ENCODE peak calls at places on chromosomes 13 and 19, in nine cellular contexts. G is hepatocyte, P is cardiac muscle cell, V is upper lobe of left lung, K is lower lobe of right lung, B is foreskin fibroblast, U is right atrium auricular region, W is fibroblast of mammary gland, J is fibroblast of lung. R is an unnamed sample.

GRCh38 chr13:67772807-67773453 is 542.8 kb upstream of the PCDH9 start:
- DNase-seq in P (no peak), U (no peak), G (no peak), B (no peak), K (no peak), V (peak), W (no peak), J (no peak), R (no peak)

GRCh38 chr13:33859691-33860303 is 41.8 kb downstream of the RFC3 start:
- DNase-seq in K (no peak), J (peak), W (peak), U (no peak), B (no peak), V (no peak), G (no peak), P (no peak), R (no peak)

GRCh38 chr13:97256343-97256783 is 34.2 kb downstream of the MBNL2 start:
- DNase-seq in J (peak), U (no peak), P (no peak), K (no peak), W (peak), V (no peak), G (peak), B (peak), R (no peak)

GRCh38 chr13:94192576-94192975 is 286.9 kb downstream of the DCT start:
- DNase-seq in K (no peak), B (no peak), V (no peak), J (peak), U (no peak), P (peak), G (peak), W (peak), R (no peak)

GRCh38 chr13:48642061-48642460 is 11.7 kb upstream of the CYSLTR2 start:
- DNase-seq in P (no peak), U (no peak), G (no peak), V (no peak), J (no peak), K (no peak), W (no peak), B (no peak), R (no peak)

GRCh38 chr19:3980353-3981251 is 4.7 kb downstream of the EEF2 start:
- DNase-seq in K (no peak), V (peak), U (no peak), J (no peak), B (no peak), G (no peak), P (no peak), W (no peak), R (no peak)

GRCh38 chr19:4531562-4532165 is 3.4 kb downstream of the PLIN5 start:
- DNase-seq in V (no peak), W (no peak), P (no peak), K (no peak), B (no peak), U (no peak), J (no peak), G (no peak), R (no peak)

GRCh38 chr13:110907951-110908898 is 6.6 kb downstream of the ANKRD10 start:
- DNase-seq in U (no peak), G (peak), W (no peak), P (no peak), B (no peak), K (no peak), V (no peak), J (no peak), R (no peak)

GRCh38 chr19:49506575-49507105 is 5.8 kb upstream of the FCGRT start:
- DNase-seq in K (peak), J (no peak), V (no peak), U (no peak), W (peak), G (peak), B (peak), P (peak), R (no peak)

GRCh38 chr19:10514211-10515145 is 2.8 kb downstream of the S1PR5 start:
- DNase-seq in W (no peak), B (no peak), K (no peak), G (peak), J (no peak), P (peak), U (no peak), V (peak), R (no peak)

GRCh38 chr13:41985788-41986508 is 25.0 kb upstream of the VWA8 start:
- DNase-seq in U (no peak), W (peak), J (peak), V (no peak), P (no peak), B (peak), G (no peak), K (no peak), R (no peak)

GRCh38 chr13:105598551-105598950 is 936.9 kb downstream of the EFNB2 start:
- DNase-seq in W (peak), K (no peak), B (peak), V (no peak), P (no peak), G (no peak), J (peak), U (no peak), R (no peak)

GRCh38 chr19:1611353-1611752 is 6.1 kb upstream of the UQCR11 start:
- DNase-seq in B (no peak), J (no peak), G (no peak), K (no peak), U (no peak), W (no peak), P (no peak), V (no peak), R (no peak)

GRCh38 chr13:92806215-92806614 is 420.4 kb upstream of the GPC6 start:
- DNase-seq in W (peak), K (no peak), G (no peak), J (peak), U (no peak), B (no peak), V (no peak), P (no peak), R (no peak)

GRCh38 chr13:67275351-67275989 is 45.3 kb upstream of the PCDH9 start:
- DNase-seq in U (no peak), P (no peak), B (no peak), K (no peak), W (no peak), V (no peak), J (no peak), G (no peak), R (no peak)

GRCh38 chr19:661427-662196 is 1.4 kb downstream of the RNF126 start:
- DNase-seq in P (peak), J (no peak), G (peak), K (no peak), W (no peak), V (no peak), U (no peak), B (no peak), R (no peak)

GRCh38 chr13:77033717-77034302 is 6.9 kb upstream of the FBXL3 start:
- DNase-seq in W (peak), U (no peak), P (no peak), G (no peak), B (peak), J (no peak), K (no peak), V (no peak), R (no peak)

GRCh38 chr13:93751117-93751516 is 524.5 kb downstream of the GPC6 start:
- DNase-seq in U (no peak), G (no peak), P (no peak), W (no peak), B (no peak), K (no peak), J (no peak), V (no peak), R (no peak)

GRCh38 chr13:112710855-112711527 is 21.2 kb downstream of the ATP11A start:
- DNase-seq in U (no peak), K (no peak), G (no peak), B (no peak), W (no peak), P (no peak), V (no peak), J (no peak), R (no peak)

GRCh38 chr19:57363734-57364181 is 407 bp downstream of the TRAPPC2B start:
- DNase-seq in V (peak), J (no peak), G (peak), U (no peak), W (peak), B (no peak), P (peak), K (no peak), R (no peak)

GRCh38 chr13:105177265-105177900 is 1358.1 kb downstream of the EFNB2 start:
- DNase-seq in P (no peak), W (no peak), J (no peak), B (no peak), U (no peak), V (no peak), K (no peak), G (no peak), R (no peak)

GRCh38 chr13:91162180-91162579 is 185.3 kb upstream of the MIR17HG start:
- DNase-seq in V (no peak), U (no peak), P (peak), W (no peak), K (no peak), J (no peak), G (no peak), B (no peak), R (no peak)

GRCh38 chr19:6752257-6753177 is 13.0 kb downstream of the TRIP10 start:
- DNase-seq in J (no peak), K (no peak), U (no peak), B (no peak), P (peak), V (peak), G (peak), W (no peak), R (peak)
- TF ChIP-seq CTCF in J (no peak), K (no peak), U (no peak), B (no peak), P (no peak), V (no peak), G (no peak), W (no peak), R (no peak)

DNA sequence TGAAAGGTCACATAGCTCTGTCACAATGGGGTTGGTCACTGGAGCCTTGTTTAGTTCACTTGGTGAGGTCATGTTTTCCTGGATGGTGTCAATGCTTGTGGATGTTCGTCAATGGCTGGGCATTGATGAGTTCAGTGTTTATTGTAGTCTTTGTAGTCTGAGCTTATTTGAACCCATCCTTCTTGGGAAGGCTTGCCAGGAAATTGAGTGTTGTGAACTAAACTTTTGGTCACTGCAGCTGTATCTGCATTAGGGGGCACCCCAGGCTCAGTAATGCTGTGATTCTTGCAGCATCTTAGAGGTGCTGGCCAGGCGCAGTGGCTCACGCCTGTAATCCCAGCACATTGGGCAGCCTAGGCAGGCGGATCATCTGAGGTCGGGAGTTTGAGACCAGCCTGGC is 22.0 kb downstream of the BLOC1S3 start:
- DNase-seq in G (no peak), B (peak), V (no peak), P (peak), K (no peak), W (peak), J (peak), U (no peak), R (no peak)
- TF ChIP-seq CTCF in G (peak), B (peak), V (peak), P (peak), K (peak), W (peak), J (peak), U (peak), R (peak)

GRCh38 chr19:45782820-45783785 is 813 bp upstream of the DMPK start:
- DNase-seq in V (no peak), P (peak), G (no peak), W (peak), B (peak), J (peak), U (peak), K (no peak), R (no peak)
- TF ChIP-seq CTCF in V (no peak), P (no peak), G (no peak), W (no peak), B (no peak), J (no peak), U (no peak), K (no peak), R (no peak)

DNA sequence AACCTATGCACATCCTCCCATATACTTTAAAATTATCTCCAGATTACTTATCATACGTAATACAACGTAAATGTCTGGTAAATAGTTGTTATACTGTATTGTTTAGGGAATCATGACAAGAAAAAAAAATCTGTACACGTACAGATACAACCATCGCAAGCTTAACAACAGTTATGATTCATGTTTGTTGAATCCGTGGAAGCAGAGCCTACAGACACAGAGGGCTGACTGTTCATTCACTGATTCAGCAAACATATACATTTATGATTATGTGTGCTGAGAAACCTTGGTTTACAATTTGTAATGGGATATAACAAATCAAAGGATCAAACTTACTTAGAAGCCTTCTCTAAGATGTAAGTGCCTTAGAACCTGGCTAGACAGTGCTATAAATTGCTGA is 1.5 kb downstream of the ZNF260 start:
- DNase-seq in K (no peak), U (no peak), V (no peak), B (no peak), G (no peak), J (no peak), P (no peak), W (no peak), R (no peak)
- TF ChIP-seq CTCF in K (no peak), U (no peak), V (no peak), B (no peak), G (no peak), J (no peak), P (no peak), W (no peak), R (no peak)

GRCh38 chr19:6710273-6711077 is 10.0 kb downstream of the C3 start:
- DNase-seq in G (no peak), P (no peak), U (no peak), J (no peak), W (no peak), V (no peak), B (no peak), K (peak), R (no peak)
- TF ChIP-seq CTCF in G (no peak), P (no peak), U (no peak), J (no peak), W (no peak), V (peak), B (no peak), K (no peak), R (peak)

GRCh38 chr19:39472746-39473442 is 7.7 kb upstream of the TIMM50 start:
- DNase-seq in B (no peak), P (no peak), J (no peak), U (no peak), K (no peak), W (no peak), G (no peak), V (no peak), R (no peak)
- TF ChIP-seq CTCF in B (no peak), P (no peak), J (no peak), U (no peak), K (no peak), W (no peak), G (no peak), V (no peak), R (no peak)

DNA sequence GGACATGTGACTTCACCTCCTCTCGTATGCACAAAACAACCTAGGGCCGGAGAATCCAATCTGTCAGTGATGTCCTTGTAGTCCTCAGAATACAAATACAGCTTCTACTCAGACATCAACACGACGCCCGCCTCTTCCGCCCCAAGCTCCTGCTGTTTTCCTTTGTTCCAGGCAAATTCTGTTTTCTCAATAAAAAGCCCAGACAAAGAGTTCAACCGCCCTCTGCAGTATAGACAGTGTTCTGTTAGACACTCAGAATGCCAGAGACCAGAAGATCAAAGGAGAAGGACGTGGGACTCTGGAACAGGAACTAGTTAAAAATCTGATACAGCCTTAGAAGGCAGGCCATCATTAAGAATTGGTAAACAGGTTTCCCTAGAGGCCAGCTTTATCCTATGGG is 42.0 kb upstream of the GGACT start:
- DNase-seq in J (no peak), K (no peak), P (no peak), U (no peak), G (no peak), W (no peak), B (no peak), V (no peak), R (no peak)
- TF ChIP-seq CTCF in J (no peak), K (no peak), P (no peak), U (no peak), G (peak), W (no peak), B (no peak), V (no peak), R (peak)

GRCh38 chr13:61192826-61193225 is 222.8 kb downstream of the PCDH20 start:
- DNase-seq in P (no peak), V (no peak), K (no peak), B (no peak), W (no peak), J (no peak), G (peak), U (no peak), R (no peak)
- TF ChIP-seq CTCF in P (no peak), V (no peak), K (no peak), B (no peak), W (no peak), J (no peak), G (no peak), U (no peak), R (no peak)